ENCODE peak calls at places on chromosomes 7 and 10, in seven cellular contexts. J is stomach, D is transverse colon, R is esophagus muscularis mucosa, E is suprapubic skin, O is tibial nerve, P is A549. W is an unnamed sample. For H3K4me1, the result is how much of the 10 kb centered on the place peaks cover.

GRCh38 chr10:93541402-93542357 is 24.8 kb upstream of the FFAR4 start:
- DNase-seq in J (peak), D (peak), R (no peak), E (no peak), O (peak), P (no peak), W (peak)

GRCh38 chr7:12635830-12636229 is 51.6 kb upstream of the ARL4A start:
- DNase-seq in J (no peak), D (peak), R (no peak), E (no peak), O (no peak), P (no peak), W (no peak)

GRCh38 chr10:26797340-26797739 is 63.4 kb downstream of the ABI1 start:
- DNase-seq in J (no peak), D (no peak), R (no peak), E (no peak), O (no peak), P (no peak), W (no peak)

GRCh38 chr10:80100861-80101695 is 22.6 kb downstream of the TMEM254 start:
- DNase-seq in J (no peak), D (no peak), R (no peak), E (no peak), O (no peak), P (no peak), W (no peak)

GRCh38 chr7:149261829-149262617 is at the start of gene ZNF783:
- DNase-seq in J (peak), D (peak), R (peak), E (peak), O (peak), P (peak), W (peak)

GRCh38 chr10:128701837-128702236 is 575.6 kb upstream of the MKI67 start:
- DNase-seq in J (no peak), D (no peak), R (peak), E (no peak), O (no peak), P (no peak), W (no peak)

GRCh38 chr10:37754538-37755323 is 102.7 kb downstream of the ZNF248 start:
- DNase-seq in J (peak), D (peak), R (peak), E (no peak), O (no peak), P (peak), W (no peak)

GRCh38 chr7:40133561-40134427 is 628 bp downstream of the MPLKIP start:
- DNase-seq in J (no peak), D (no peak), R (no peak), E (no peak), O (no peak), P (peak), W (no peak)

GRCh38 chr7:124655990-124656389 is 109.6 kb downstream of the GPR37 start:
- DNase-seq in J (no peak), D (no peak), R (no peak), E (no peak), O (no peak), P (no peak), W (no peak)

GRCh38 chr10:31320179-31320597 is 1.2 kb downstream of the ZEB1 start:
- DNase-seq in J (peak), D (peak), R (no peak), E (peak), O (peak), P (peak), W (peak)

GRCh38 chr10:88456730-88457129 is 126.4 kb downstream of the RNLS start:
- DNase-seq in J (no peak), D (no peak), R (no peak), E (no peak), O (no peak), P (no peak), W (no peak)

GRCh38 chr10:7410306-7410799 is 481 bp downstream of the SFMBT2 start:
- DNase-seq in J (no peak), D (peak), R (no peak), E (no peak), O (no peak), P (no peak), W (no peak)

GRCh38 chr10:131444862-131445461 is 133.4 kb upstream of the TCERG1L start:
- DNase-seq in J (no peak), D (no peak), R (no peak), E (peak), O (no peak), P (no peak), W (no peak)

GRCh38 chr7:31458203-31458602 is 55.7 kb upstream of the ITPRID1 start:
- DNase-seq in J (no peak), D (no peak), R (no peak), E (no peak), O (no peak), P (no peak), W (no peak)

GRCh38 chr7:101564778-101565211 is 64.3 kb downstream of the MYL10 start:
- DNase-seq in J (peak), D (peak), R (no peak), E (peak), O (no peak), P (peak), W (peak)

GRCh38 chr7:55400191-55400590 is 35.1 kb downstream of the LANCL2 start:
- DNase-seq in J (no peak), D (no peak), R (no peak), E (no peak), O (no peak), P (no peak), W (no peak)

GRCh38 chr10:92014620-92015019 is 91.0 kb downstream of the BTAF1 start:
- DNase-seq in J (no peak), D (no peak), R (no peak), E (no peak), O (no peak), P (no peak), W (no peak)

GRCh38 chr7:2309889-2310331 is 4.3 kb downstream of the SNX8 start:
- DNase-seq in J (no peak), D (no peak), R (no peak), E (no peak), O (peak), P (peak), W (no peak)

GRCh38 chr7:57423768-57424167 is 26.2 kb upstream of the ZNF716 start:
- DNase-seq in J (no peak), D (no peak), R (no peak), E (no peak), O (no peak), P (no peak), W (no peak)

GRCh38 chr7:112422842-112423496 is 27.3 kb upstream of the IFRD1 start:
- DNase-seq in J (peak), D (peak), R (no peak), E (peak), O (peak), P (peak), W (peak)
- TF ChIP-seq EP300 in J (no peak), D (no peak), R (no peak), E (no peak), O (peak), P (no peak), W (no peak)

GRCh38 chr10:124181656-124182055 is 88.3 kb upstream of the CHST15 start:
- DNase-seq in J (no peak), D (no peak), R (no peak), E (no peak), O (no peak), P (no peak), W (no peak)

GRCh38 chr10:124180947-124181549 is 87.7 kb upstream of the CHST15 start:
- DNase-seq in J (no peak), D (no peak), R (no peak), E (no peak), O (no peak), P (no peak), W (no peak)

GRCh38 chr10:124180044-124180745 is 86.8 kb upstream of the CHST15 start:
- DNase-seq in J (no peak), D (no peak), R (no peak), E (no peak), O (no peak), P (no peak), W (no peak)

GRCh38 chr10:124177180-124177518 is 83.8 kb upstream of the CHST15 start:
- DNase-seq in J (no peak), D (no peak), R (no peak), E (no peak), O (no peak), P (no peak), W (no peak)

DNA sequence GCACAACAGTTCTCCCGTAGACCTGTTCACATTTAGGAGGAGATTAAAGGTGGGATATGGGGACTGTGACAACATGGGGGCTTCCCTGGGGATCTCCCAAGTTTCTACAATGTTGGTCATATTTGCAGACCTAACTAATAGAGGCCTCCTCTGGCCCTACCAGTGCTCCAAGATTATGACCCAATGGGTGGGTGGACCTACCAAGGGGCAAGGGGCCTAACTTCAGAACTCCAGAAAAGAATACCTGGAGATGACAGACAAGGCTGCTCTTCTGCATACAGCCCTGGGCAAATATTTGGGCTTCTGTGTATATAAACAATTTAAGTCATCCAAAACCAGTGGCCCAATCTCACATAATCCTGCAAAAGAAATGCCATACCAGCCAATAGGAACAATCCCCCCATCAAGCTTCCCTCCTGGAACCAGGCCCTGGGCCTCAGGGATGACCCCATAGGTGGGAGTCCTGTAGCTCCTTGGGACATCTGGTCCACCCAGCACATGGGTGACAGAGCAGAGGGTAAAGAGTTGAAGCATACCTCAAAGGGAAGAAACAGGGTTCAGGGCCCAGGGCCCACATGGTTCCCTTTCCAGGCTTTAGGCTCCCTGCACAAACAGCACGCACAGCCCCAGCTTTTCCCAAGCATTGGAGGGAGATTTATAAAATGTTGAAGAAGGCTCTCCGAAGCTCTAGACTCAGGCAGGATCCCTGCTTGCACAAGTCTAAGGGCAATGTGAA is 86.1 kb upstream of the CHST15 start:
- DNase-seq in J (no peak), D (no peak), R (no peak), E (no peak), O (no peak), P (no peak), W (no peak)
- H3K4me1 ChIP-seq in J (under half), D (under half), R (under half), E (under half), O (under half), P (under half), W (under half)

GRCh38 chr10:127013696-127014095 is 108.5 kb downstream of the DOCK1 start:
- DNase-seq in J (no peak), D (no peak), R (no peak), E (peak), O (no peak), P (no peak), W (no peak)
- TF ChIP-seq EP300 in J (no peak), D (no peak), R (no peak), E (no peak), O (no peak), P (no peak), W (no peak)

GRCh38 chr7:37007319-37007718 is 283.0 kb upstream of the AOAH start:
- DNase-seq in J (no peak), D (no peak), R (no peak), E (no peak), O (no peak), P (no peak), W (no peak)

GRCh38 chr7:37011151-37011890 is 287.0 kb upstream of the AOAH start:
- DNase-seq in J (no peak), D (no peak), R (no peak), E (no peak), O (no peak), P (no peak), W (no peak)

GRCh38 chr7:37006764-37007163 is 282.5 kb upstream of the AOAH start:
- DNase-seq in J (no peak), D (no peak), R (no peak), E (no peak), O (no peak), P (no peak), W (no peak)

GRCh38 chr7:37009282-37009681 is 285.0 kb upstream of the AOAH start:
- DNase-seq in J (no peak), D (no peak), R (no peak), E (no peak), O (no peak), P (no peak), W (no peak)

GRCh38 chr7:37007731-37008130 is 283.4 kb upstream of the AOAH start:
- DNase-seq in J (no peak), D (no peak), R (no peak), E (no peak), O (no peak), P (no peak), W (no peak)
- H3K4me1 ChIP-seq in J (under half), D (under half), R (under half), E (under half), O (under half), P (under half), W (under half)

DNA sequence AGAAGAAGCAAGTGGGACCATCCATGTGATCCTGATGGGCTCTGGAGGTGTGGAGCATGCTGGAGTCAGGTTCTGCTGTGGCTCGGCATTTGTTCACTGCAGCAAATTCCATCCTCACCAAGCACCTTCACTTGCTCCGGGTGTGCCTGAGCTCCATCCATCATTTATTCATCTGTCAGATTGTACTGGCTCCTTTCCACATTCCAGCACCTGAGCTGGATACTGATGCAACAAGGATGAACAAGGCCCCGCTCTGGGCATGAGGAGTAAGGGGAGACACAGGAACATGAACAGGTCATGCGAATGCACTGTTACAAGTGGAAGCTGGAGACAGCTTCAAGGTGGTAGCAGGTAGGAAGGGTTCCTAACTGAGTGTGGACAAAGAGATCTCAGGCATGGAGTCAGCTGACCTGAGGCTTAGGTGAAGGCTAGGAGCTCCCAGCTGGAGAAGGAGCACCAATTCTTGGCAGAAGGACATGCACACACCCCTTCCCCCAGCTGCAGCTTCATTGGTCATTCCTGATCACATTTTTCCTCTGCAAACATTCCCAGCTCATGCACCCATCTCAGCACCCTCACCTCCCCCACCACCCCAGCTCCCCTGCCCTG is 133.7 kb upstream of the ZMIZ1 start:
- DNase-seq in J (no peak), D (no peak), R (no peak), E (no peak), O (no peak), P (no peak), W (no peak)
- TF ChIP-seq EP300 in J (no peak), D (no peak), R (no peak), E (no peak), O (no peak), P (no peak), W (no peak)

GRCh38 chr10:34219860-34220518 is 595.1 kb downstream of the PARD3 start:
- DNase-seq in J (no peak), D (no peak), R (no peak), E (no peak), O (no peak), P (no peak), W (no peak)
- H3K4me1 ChIP-seq in J (under half), D (under half), R (under half), E (under half), O (under half), P (under half), W (under half)